ENCODE peak calls at places on chromosomes 4 and X, in nine cellular contexts. One of them, this sample, is unnamed.

GRCh38 chrX:39736219-39737211 is 361.2 kb downstream of the BCOR start:
- DNase-seq in WERI-Rb-1: no peak
- DNase-seq in left lung: peak; percentile 69
- DNase-seq in CD8-positive, alpha-beta T cell: no peak
- DNase-seq in ovary: peak; percentile 76
- DNase-seq in heart left ventricle: peak; percentile 84
- DNase-seq in uterus: peak; percentile 67
- DNase-seq in brain microvascular endothelial cell: peak; percentile 51
- DNase-seq in AG04450: no peak
- DNase-seq in this sample: peak; percentile 31

GRCh38 chr4:85779165-85779564 is 304.2 kb downstream of the ARHGAP24 start:
- DNase-seq in brain microvascular endothelial cell: peak; percentile 64
- DNase-seq in left lung: no peak
- DNase-seq in heart left ventricle: no peak
- DNase-seq in uterus: no peak
- DNase-seq in WERI-Rb-1: no peak
- DNase-seq in ovary: no peak
- DNase-seq in CD8-positive, alpha-beta T cell: no peak
- DNase-seq in AG04450: no peak
- DNase-seq in this sample: no peak

GRCh38 chrX:20571611-20572010 is 304.9 kb upstream of the RPS6KA3 start:
- DNase-seq in WERI-Rb-1: no peak
- DNase-seq in heart left ventricle: no peak
- DNase-seq in left lung: no peak
- DNase-seq in brain microvascular endothelial cell: no peak
- DNase-seq in ovary: no peak
- DNase-seq in AG04450: no peak
- DNase-seq in uterus: no peak
- DNase-seq in CD8-positive, alpha-beta T cell: no peak
- DNase-seq in this sample: no peak

GRCh38 chr4:182202650-182203049 is 40.6 kb upstream of the TENM3 start:
- DNase-seq in ovary: no peak
- DNase-seq in brain microvascular endothelial cell: no peak
- DNase-seq in WERI-Rb-1: no peak
- DNase-seq in uterus: no peak
- DNase-seq in left lung: no peak
- DNase-seq in heart left ventricle: no peak
- DNase-seq in AG04450: no peak
- DNase-seq in CD8-positive, alpha-beta T cell: no peak
- DNase-seq in this sample: no peak

GRCh38 chr4:30950737-30951136 is 230.6 kb downstream of the PCDH7 start:
- DNase-seq in CD8-positive, alpha-beta T cell: no peak
- DNase-seq in WERI-Rb-1: no peak
- DNase-seq in brain microvascular endothelial cell: no peak
- DNase-seq in ovary: no peak
- DNase-seq in AG04450: no peak
- DNase-seq in left lung: no peak
- DNase-seq in heart left ventricle: no peak
- DNase-seq in uterus: no peak
- DNase-seq in this sample: peak; percentile 71

GRCh38 chr4:81030617-81031388 is at the start of gene BMP3:
- DNase-seq in uterus: no peak
- DNase-seq in CD8-positive, alpha-beta T cell: no peak
- DNase-seq in AG04450: no peak
- DNase-seq in left lung: peak; percentile 45
- DNase-seq in heart left ventricle: no peak
- DNase-seq in brain microvascular endothelial cell: no peak
- DNase-seq in WERI-Rb-1: peak; percentile 54
- DNase-seq in ovary: peak; percentile 80
- DNase-seq in this sample: no peak

GRCh38 chr4:102759835-102760644 is 728 bp downstream of the MANBA start:
- DNase-seq in left lung: no peak
- DNase-seq in ovary: peak; percentile 25
- DNase-seq in heart left ventricle: peak; percentile 24
- DNase-seq in AG04450: no peak
- DNase-seq in brain microvascular endothelial cell: peak; percentile 67
- DNase-seq in WERI-Rb-1: no peak
- DNase-seq in uterus: peak; percentile 20
- DNase-seq in CD8-positive, alpha-beta T cell: no peak
- DNase-seq in this sample: peak; percentile 38

GRCh38 chrX:1325515-1326116 is 11.0 kb upstream of the IL3RA start:
- DNase-seq in left lung: no peak
- DNase-seq in uterus: no peak
- DNase-seq in AG04450: no peak
- DNase-seq in WERI-Rb-1: no peak
- DNase-seq in heart left ventricle: no peak
- DNase-seq in ovary: no peak
- DNase-seq in brain microvascular endothelial cell: no peak
- DNase-seq in CD8-positive, alpha-beta T cell: no peak
- DNase-seq in this sample: no peak

GRCh38 chr4:118279328-118279727 is 73.5 kb downstream of the PRSS12 start:
- DNase-seq in WERI-Rb-1: no peak
- DNase-seq in brain microvascular endothelial cell: no peak
- DNase-seq in heart left ventricle: no peak
- DNase-seq in AG04450: no peak
- DNase-seq in left lung: no peak
- DNase-seq in CD8-positive, alpha-beta T cell: no peak
- DNase-seq in ovary: no peak
- DNase-seq in uterus: no peak
- DNase-seq in this sample: no peak

GRCh38 chr4:118279920-118280432 is 72.8 kb downstream of the PRSS12 start:
- DNase-seq in brain microvascular endothelial cell: no peak
- DNase-seq in left lung: no peak
- DNase-seq in AG04450: no peak
- DNase-seq in WERI-Rb-1: no peak
- DNase-seq in uterus: no peak
- DNase-seq in CD8-positive, alpha-beta T cell: no peak
- DNase-seq in ovary: no peak
- DNase-seq in heart left ventricle: no peak
- DNase-seq in this sample: no peak

GRCh38 chr4:118281611-118282442 is 71.0 kb downstream of the PRSS12 start:
- DNase-seq in uterus: no peak
- DNase-seq in left lung: peak; percentile 34
- DNase-seq in WERI-Rb-1: peak; percentile 41
- DNase-seq in AG04450: no peak
- DNase-seq in ovary: peak; percentile 44
- DNase-seq in heart left ventricle: no peak
- DNase-seq in CD8-positive, alpha-beta T cell: no peak
- DNase-seq in brain microvascular endothelial cell: peak; percentile 47
- DNase-seq in this sample: peak; percentile 23

GRCh38 chr4:118278473-118279274 is 74.1 kb downstream of the PRSS12 start:
- DNase-seq in heart left ventricle: peak; percentile 94
- DNase-seq in brain microvascular endothelial cell: peak; percentile 90
- DNase-seq in ovary: peak; percentile 95
- DNase-seq in CD8-positive, alpha-beta T cell: peak; percentile 98
- DNase-seq in WERI-Rb-1: peak; percentile 99
- DNase-seq in uterus: peak; percentile 90
- DNase-seq in AG04450: peak; percentile 82
- DNase-seq in left lung: peak; percentile 98
- DNase-seq in this sample: peak; percentile 99

DNA sequence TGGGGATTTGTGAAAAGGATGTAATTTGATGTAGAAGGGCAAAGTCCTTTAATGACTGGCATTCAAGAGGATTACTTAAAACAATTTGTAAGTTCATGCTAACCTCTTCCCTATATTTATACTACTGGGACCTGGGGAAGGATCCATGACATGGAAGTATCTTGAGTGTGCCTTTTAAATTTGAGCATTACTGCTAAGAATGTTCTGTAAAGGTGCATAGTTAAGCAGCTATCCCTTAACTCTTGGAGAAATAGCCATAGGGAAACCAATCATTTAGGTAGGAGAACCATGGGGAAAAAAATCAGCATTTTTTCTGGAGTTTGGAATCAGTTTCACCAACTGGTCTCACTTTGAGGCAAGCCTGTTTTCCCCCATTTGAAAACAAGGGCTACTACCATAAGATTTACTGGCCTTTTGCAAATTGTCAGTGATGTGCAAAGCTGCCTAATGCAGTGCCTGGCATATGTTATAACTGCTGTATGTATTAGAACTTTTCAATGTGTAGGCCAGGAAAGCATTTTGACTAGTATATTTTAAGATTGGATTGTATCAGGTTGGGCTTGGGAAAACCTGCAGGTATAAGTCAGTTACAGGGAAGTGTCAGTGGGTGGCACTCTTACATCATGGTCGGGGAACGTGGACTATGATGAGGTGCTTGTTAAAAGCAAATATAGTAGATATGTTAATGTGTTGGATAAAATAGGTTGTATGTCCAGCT is 72.1 kb downstream of the PRSS12 start:
- DNase-seq in WERI-Rb-1: peak; percentile 71
- DNase-seq in left lung: peak; percentile 54
- DNase-seq in ovary: no peak
- DNase-seq in heart left ventricle: peak; percentile 28
- DNase-seq in CD8-positive, alpha-beta T cell: peak; percentile 53
- DNase-seq in brain microvascular endothelial cell: peak; percentile 60
- DNase-seq in uterus: no peak
- DNase-seq in AG04450: peak; percentile 48
- DNase-seq in this sample: peak; percentile 40
- TF ChIP-seq CTCF in WERI-Rb-1: peak; percentile 73
- TF ChIP-seq CTCF in left lung: no peak
- TF ChIP-seq CTCF in ovary: peak; percentile 27
- TF ChIP-seq CTCF in heart left ventricle: peak; percentile 56
- TF ChIP-seq CTCF in CD8-positive, alpha-beta T cell: peak; percentile 54
- TF ChIP-seq CTCF in brain microvascular endothelial cell: peak; percentile 69
- TF ChIP-seq CTCF in uterus: peak; percentile 39
- TF ChIP-seq CTCF in AG04450: peak; percentile 58
- TF ChIP-seq CTCF in this sample: peak; percentile 72

DNA sequence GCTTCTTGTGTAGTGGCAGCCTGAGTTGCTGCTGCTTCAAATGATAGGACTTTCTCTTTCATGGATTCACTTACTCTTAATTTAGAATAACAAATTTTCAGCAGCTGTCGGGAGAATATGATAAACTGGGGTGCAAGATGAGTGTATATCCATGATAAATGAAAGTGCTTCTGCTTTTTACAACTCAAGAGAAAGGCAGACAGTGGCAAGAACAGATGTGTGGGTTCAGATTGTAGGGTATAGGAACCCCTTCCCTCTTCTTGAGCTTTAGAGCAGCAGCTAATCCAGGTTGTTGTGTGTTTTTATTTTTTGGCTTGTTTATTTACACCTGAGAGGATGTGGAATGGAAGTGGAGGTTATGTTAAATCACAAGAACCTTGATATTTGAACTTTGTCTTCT is 1.1 kb downstream of the SH3BGRL start:
- DNase-seq in heart left ventricle: no peak
- DNase-seq in brain microvascular endothelial cell: no peak
- DNase-seq in left lung: no peak
- DNase-seq in ovary: no peak
- DNase-seq in CD8-positive, alpha-beta T cell: no peak
- DNase-seq in AG04450: no peak
- DNase-seq in WERI-Rb-1: no peak
- DNase-seq in uterus: no peak
- DNase-seq in this sample: no peak
- H3K27ac ChIP-seq in heart left ventricle: peak overlapping the region; percentile 73
- H3K27ac ChIP-seq in brain microvascular endothelial cell: no peak overlapping the region
- H3K27ac ChIP-seq in left lung: peak overlapping the region; percentile 82
- H3K27ac ChIP-seq in ovary: no peak overlapping the region
- H3K27ac ChIP-seq in CD8-positive, alpha-beta T cell: peak overlapping the region; percentile 89
- H3K27ac ChIP-seq in AG04450: no peak overlapping the region
- H3K27ac ChIP-seq in WERI-Rb-1: no peak overlapping the region
- H3K27ac ChIP-seq in uterus: peak overlapping the region; percentile 78
- H3K27ac ChIP-seq in this sample: no peak overlapping the region

GRCh38 chr4:152045397-152045780 is 284.6 kb upstream of the GATB start:
- DNase-seq in ovary: no peak
- DNase-seq in uterus: no peak
- DNase-seq in CD8-positive, alpha-beta T cell: no peak
- DNase-seq in left lung: no peak
- DNase-seq in heart left ventricle: no peak
- DNase-seq in AG04450: no peak
- DNase-seq in WERI-Rb-1: no peak
- DNase-seq in brain microvascular endothelial cell: no peak
- DNase-seq in this sample: no peak

GRCh38 chr4:152041304-152041703 is 280.5 kb upstream of the GATB start:
- DNase-seq in AG04450: no peak
- DNase-seq in brain microvascular endothelial cell: no peak
- DNase-seq in left lung: no peak
- DNase-seq in WERI-Rb-1: no peak
- DNase-seq in CD8-positive, alpha-beta T cell: no peak
- DNase-seq in heart left ventricle: no peak
- DNase-seq in uterus: no peak
- DNase-seq in ovary: no peak
- DNase-seq in this sample: no peak

GRCh38 chr4:152047451-152047850 is 286.6 kb upstream of the GATB start:
- DNase-seq in AG04450: no peak
- DNase-seq in WERI-Rb-1: no peak
- DNase-seq in left lung: no peak
- DNase-seq in heart left ventricle: no peak
- DNase-seq in brain microvascular endothelial cell: no peak
- DNase-seq in ovary: no peak
- DNase-seq in CD8-positive, alpha-beta T cell: no peak
- DNase-seq in uterus: no peak
- DNase-seq in this sample: no peak

GRCh38 chr4:152045781-152046571 is 285.2 kb upstream of the GATB start:
- DNase-seq in ovary: peak; percentile 22
- DNase-seq in CD8-positive, alpha-beta T cell: no peak
- DNase-seq in left lung: peak; percentile 69
- DNase-seq in uterus: no peak
- DNase-seq in brain microvascular endothelial cell: no peak
- DNase-seq in AG04450: no peak
- DNase-seq in WERI-Rb-1: peak; percentile 83
- DNase-seq in heart left ventricle: peak; percentile 44
- DNase-seq in this sample: no peak

DNA sequence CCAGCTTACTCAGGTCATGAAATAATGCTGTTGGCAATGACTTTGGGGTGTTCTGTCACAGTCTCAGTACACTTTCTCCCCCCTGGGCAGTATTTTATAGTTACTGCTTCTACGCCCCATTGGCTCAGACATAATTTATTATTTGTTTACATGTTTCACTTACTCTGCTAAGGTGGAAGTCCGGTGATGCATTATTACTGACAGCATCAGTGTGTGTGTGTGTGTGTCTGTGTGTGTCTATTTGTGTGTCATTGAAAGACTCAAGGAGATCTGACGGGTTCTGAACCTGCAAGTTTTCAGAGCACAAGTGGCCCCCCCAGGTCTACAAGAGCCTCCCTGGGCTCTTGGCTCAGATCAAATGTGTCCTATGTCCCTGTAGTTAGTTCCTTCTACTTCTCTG is 283.5 kb upstream of the GATB start:
- DNase-seq in left lung: no peak
- DNase-seq in brain microvascular endothelial cell: no peak
- DNase-seq in ovary: no peak
- DNase-seq in uterus: no peak
- DNase-seq in CD8-positive, alpha-beta T cell: no peak
- DNase-seq in AG04450: no peak
- DNase-seq in heart left ventricle: no peak
- DNase-seq in WERI-Rb-1: no peak
- DNase-seq in this sample: no peak
- TF ChIP-seq CTCF in left lung: no peak
- TF ChIP-seq CTCF in brain microvascular endothelial cell: no peak
- TF ChIP-seq CTCF in ovary: no peak
- TF ChIP-seq CTCF in uterus: no peak
- TF ChIP-seq CTCF in CD8-positive, alpha-beta T cell: no peak
- TF ChIP-seq CTCF in AG04450: no peak
- TF ChIP-seq CTCF in heart left ventricle: no peak
- TF ChIP-seq CTCF in WERI-Rb-1: no peak
- TF ChIP-seq CTCF in this sample: no peak

GRCh38 chr4:105145913-105146285 is 777 bp upstream of the TET2 start:
- DNase-seq in ovary: no peak
- DNase-seq in WERI-Rb-1: no peak
- DNase-seq in left lung: peak; percentile 64
- DNase-seq in uterus: peak; percentile 24
- DNase-seq in CD8-positive, alpha-beta T cell: peak; percentile 55
- DNase-seq in brain microvascular endothelial cell: no peak
- DNase-seq in heart left ventricle: no peak
- DNase-seq in AG04450: no peak
- DNase-seq in this sample: no peak

GRCh38 chr4:105140684-105141490 is 5.8 kb upstream of the TET2 start:
- DNase-seq in WERI-Rb-1: peak; percentile 43
- DNase-seq in brain microvascular endothelial cell: no peak
- DNase-seq in ovary: no peak
- DNase-seq in left lung: no peak
- DNase-seq in AG04450: no peak
- DNase-seq in heart left ventricle: peak; percentile 28
- DNase-seq in uterus: no peak
- DNase-seq in CD8-positive, alpha-beta T cell: peak; percentile 56
- DNase-seq in this sample: peak; percentile 17

GRCh38 chr4:105146286-105147219 is at the start of gene TET2:
- DNase-seq in WERI-Rb-1: peak; percentile 80
- DNase-seq in heart left ventricle: peak; percentile 80
- DNase-seq in ovary: peak; percentile 72
- DNase-seq in AG04450: peak; percentile 44
- DNase-seq in left lung: peak; percentile 86
- DNase-seq in uterus: peak; percentile 60
- DNase-seq in brain microvascular endothelial cell: peak; percentile 86
- DNase-seq in CD8-positive, alpha-beta T cell: peak; percentile 83
- DNase-seq in this sample: peak; percentile 65

GRCh38 chr4:105147226-105148151 is 813 bp downstream of the TET2 start:
- DNase-seq in AG04450: no peak
- DNase-seq in heart left ventricle: peak; percentile 40
- DNase-seq in uterus: peak; percentile 19
- DNase-seq in left lung: peak; percentile 38
- DNase-seq in CD8-positive, alpha-beta T cell: peak; percentile 53
- DNase-seq in WERI-Rb-1: peak; percentile 54
- DNase-seq in brain microvascular endothelial cell: no peak
- DNase-seq in ovary: peak; percentile 35
- DNase-seq in this sample: peak; percentile 25

DNA sequence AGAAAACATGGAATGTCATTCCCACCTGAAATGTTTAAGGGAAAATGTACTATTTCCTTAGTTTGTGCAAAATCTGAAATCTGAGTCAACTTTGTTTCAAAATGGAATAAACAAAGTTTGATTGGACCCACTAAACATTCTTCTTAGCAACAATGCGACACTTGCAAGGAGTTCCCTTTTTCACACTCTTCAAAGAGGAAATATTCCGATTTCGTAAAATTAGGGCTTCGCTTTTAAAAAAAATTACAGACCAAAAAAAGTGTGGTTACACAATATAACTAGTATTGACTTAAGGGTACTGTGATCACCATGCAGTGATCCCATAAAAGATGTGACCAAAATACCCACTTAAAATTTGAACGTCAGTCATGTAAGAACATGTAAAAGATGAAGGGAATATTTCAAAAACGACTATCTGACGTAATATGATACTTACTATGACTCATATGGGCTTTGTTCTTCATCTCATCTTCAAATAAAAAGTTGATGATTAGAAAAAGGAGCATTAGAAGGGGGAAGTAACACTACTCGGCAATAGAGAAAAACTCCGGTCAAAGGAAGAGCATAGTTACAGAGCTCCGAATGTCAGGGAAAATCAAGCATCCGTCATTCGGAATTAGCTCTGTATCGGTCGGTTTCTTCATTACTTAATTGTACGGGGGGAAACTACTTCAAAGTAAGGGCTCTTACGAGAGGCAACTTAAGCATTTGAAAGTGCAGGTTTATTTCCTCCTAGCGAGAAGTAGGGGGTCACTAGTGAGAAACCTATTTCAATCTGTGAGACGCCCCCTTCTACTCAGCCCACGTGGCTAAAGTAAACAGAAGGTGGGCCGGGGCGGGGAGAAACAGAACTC is 1.4 kb upstream of the TET2 start:
- DNase-seq in brain microvascular endothelial cell: no peak
- DNase-seq in WERI-Rb-1: no peak
- DNase-seq in ovary: no peak
- DNase-seq in uterus: no peak
- DNase-seq in left lung: no peak
- DNase-seq in heart left ventricle: no peak
- DNase-seq in CD8-positive, alpha-beta T cell: no peak
- DNase-seq in AG04450: no peak
- DNase-seq in this sample: peak; percentile 22
- H3K27ac ChIP-seq in brain microvascular endothelial cell: no peak overlapping the region
- H3K27ac ChIP-seq in WERI-Rb-1: no peak overlapping the region
- H3K27ac ChIP-seq in ovary: peak overlapping the region; percentile 77
- H3K27ac ChIP-seq in uterus: peak overlapping the region; percentile 89
- H3K27ac ChIP-seq in left lung: peak overlapping the region; percentile 89
- H3K27ac ChIP-seq in heart left ventricle: peak overlapping the region; percentile 84
- H3K27ac ChIP-seq in CD8-positive, alpha-beta T cell: peak overlapping the region; percentile 98
- H3K27ac ChIP-seq in AG04450: no peak overlapping the region
- H3K27ac ChIP-seq in this sample: peak overlapping the region; percentile 76